ENCODE peak calls at places on chromosomes 5 and 9, in seven cellular contexts. J is esophagus squamous epithelium, Y is adrenal gland, B is cardiac muscle cell, G is breast epithelium, I is spleen, F is stomach. Q is an unnamed sample.

GRCh38 chr5:32598997-32599549 is 13.7 kb downstream of the SUB1 start:
- DNase-seq in J (no peak), Y (no peak), B (no peak), G (no peak), I (no peak), F (no peak), Q (no peak)

GRCh38 chr9:112754578-112754977 is 4.0 kb downstream of the SNX30 start:
- DNase-seq in J (no peak), Y (no peak), B (peak; percentile 71), G (no peak), I (no peak), F (no peak), Q (no peak)

GRCh38 chr9:26292943-26293342 is 599.7 kb downstream of the CAAP1 start:
- DNase-seq in J (no peak), Y (no peak), B (peak; percentile 39), G (no peak), I (no peak), F (no peak), Q (no peak)

GRCh38 chr5:24535646-24536045 is 109.1 kb downstream of the CDH10 start:
- DNase-seq in J (no peak), Y (no peak), B (no peak), G (no peak), I (no peak), F (no peak), Q (no peak)

GRCh38 chr5:104793031-104793430 is 1230.4 kb upstream of the NUDT12 start:
- DNase-seq in J (no peak), Y (no peak), B (peak; percentile 9), G (no peak), I (no peak), F (no peak), Q (no peak)

GRCh38 chr5:35194636-35195471 is 35.4 kb downstream of the PRLR start:
- DNase-seq in J (no peak), Y (no peak), B (no peak), G (no peak), I (no peak), F (no peak), Q (peak; percentile 15)

GRCh38 chr5:170120576-170120975 is 14.9 kb downstream of the FOXI1 start:
- DNase-seq in J (no peak), Y (no peak), B (peak; percentile 69), G (no peak), I (no peak), F (no peak), Q (no peak)

GRCh38 chr5:17411436-17411835 is 86.6 kb upstream of the TAF11L2 start:
- DNase-seq in J (no peak), Y (no peak), B (peak; percentile 58), G (no peak), I (no peak), F (no peak), Q (no peak)

GRCh38 chr9:110997847-110998246 is 40.4 kb downstream of the LPAR1 start:
- DNase-seq in J (no peak), Y (no peak), B (no peak), G (no peak), I (no peak), F (no peak), Q (no peak)

GRCh38 chr9:104899759-104900247 is 28.2 kb downstream of the ABCA1 start:
- DNase-seq in J (no peak), Y (no peak), B (no peak), G (no peak), I (no peak), F (no peak), Q (no peak)

GRCh38 chr5:98557921-98558320 is 215.5 kb upstream of the RGMB start:
- DNase-seq in J (no peak), Y (no peak), B (no peak), G (no peak), I (no peak), F (no peak), Q (no peak)

GRCh38 chr9:122580360-122580759 is 2.8 kb downstream of the OR1L8 start:
- DNase-seq in J (no peak), Y (no peak), B (peak; percentile 78), G (no peak), I (no peak), F (no peak), Q (no peak)

GRCh38 chr9:13786131-13786530 is 506.6 kb upstream of the MPDZ start:
- DNase-seq in J (no peak), Y (peak; percentile 62), B (peak; percentile 79), G (no peak), I (no peak), F (no peak), Q (peak; percentile 34)

GRCh38 chr5:6311568-6312501 is 66.5 kb downstream of the MED10 start:
- DNase-seq in J (no peak), Y (peak; percentile 64), B (no peak), G (no peak), I (no peak), F (no peak), Q (no peak)

GRCh38 chr5:17180957-17181723 is 36.3 kb upstream of the BASP1 start:
- DNase-seq in J (no peak), Y (no peak), B (peak; percentile 95), G (no peak), I (no peak), F (no peak), Q (no peak)

GRCh38 chr5:151480384-151480783 is 33.0 kb downstream of the SLC36A1 start:
- DNase-seq in J (no peak), Y (no peak), B (peak; percentile 51), G (no peak), I (no peak), F (no peak), Q (no peak)

GRCh38 chr9:86792136-86792535 is 155.2 kb downstream of the GAS1 start:
- DNase-seq in J (no peak), Y (no peak), B (no peak), G (no peak), I (no peak), F (no peak), Q (no peak)

GRCh38 chr5:23089316-23089715 is 236.2 kb upstream of the CDH12 start:
- DNase-seq in J (no peak), Y (no peak), B (no peak), G (no peak), I (no peak), F (no peak), Q (no peak)

GRCh38 chr5:124729687-124730359 is 16.6 kb downstream of the ZNF608 start:
- DNase-seq in J (no peak), Y (no peak), B (no peak), G (no peak), I (no peak), F (no peak), Q (no peak)

GRCh38 chr5:151005975-151006576 is 14.3 kb upstream of the GPX3 start:
- DNase-seq in J (no peak), Y (peak; percentile 91), B (peak; percentile 90), G (peak; percentile 76), I (no peak), F (peak; percentile 61), Q (peak; percentile 36)

GRCh38 chr9:84271004-84271886 is 69.3 kb downstream of the SLC28A3 start:
- DNase-seq in J (no peak), Y (peak; percentile 93), B (peak; percentile 82), G (no peak), I (peak; percentile 92), F (peak; percentile 36), Q (peak; percentile 77)

GRCh38 chr5:5234912-5235311 is 94.8 kb downstream of the ADAMTS16 start:
- DNase-seq in J (no peak), Y (no peak), B (no peak), G (no peak), I (no peak), F (no peak), Q (no peak)

GRCh38 chr9:109254317-109254716 is 66.5 kb downstream of the EPB41L4B start:
- DNase-seq in J (no peak), Y (peak; percentile 4), B (peak; percentile 78), G (no peak), I (no peak), F (no peak), Q (no peak)

GRCh38 chr9:75111019-75111622 is 22.8 kb downstream of the OSTF1 start:
- DNase-seq in J (no peak), Y (no peak), B (no peak), G (no peak), I (no peak), F (peak; percentile 39), Q (no peak)

GRCh38 chr5:39775458-39776365 is 350.9 kb upstream of the DAB2 start:
- DNase-seq in J (no peak), Y (no peak), B (peak; percentile 82), G (no peak), I (no peak), F (no peak), Q (no peak)

GRCh38 chr9:75699625-75700251 is 190.7 kb upstream of the PCSK5 start:
- DNase-seq in J (no peak), Y (no peak), B (no peak), G (no peak), I (no peak), F (no peak), Q (no peak)

GRCh38 chr9:75855509-75855908 is 35.0 kb upstream of the PCSK5 start:
- DNase-seq in J (no peak), Y (no peak), B (peak; percentile 20), G (no peak), I (no peak), F (no peak), Q (no peak)

GRCh38 chr9:98573749-98574278 is 134.9 kb downstream of the GABBR2 start:
- DNase-seq in J (no peak), Y (no peak), B (no peak), G (no peak), I (no peak), F (no peak), Q (no peak)

GRCh38 chr5:149618581-149619248 is 37.4 kb downstream of the ARHGEF37 start:
- DNase-seq in J (no peak), Y (peak; percentile 73), B (peak; percentile 78), G (no peak), I (no peak), F (no peak), Q (peak; percentile 41)

DNA sequence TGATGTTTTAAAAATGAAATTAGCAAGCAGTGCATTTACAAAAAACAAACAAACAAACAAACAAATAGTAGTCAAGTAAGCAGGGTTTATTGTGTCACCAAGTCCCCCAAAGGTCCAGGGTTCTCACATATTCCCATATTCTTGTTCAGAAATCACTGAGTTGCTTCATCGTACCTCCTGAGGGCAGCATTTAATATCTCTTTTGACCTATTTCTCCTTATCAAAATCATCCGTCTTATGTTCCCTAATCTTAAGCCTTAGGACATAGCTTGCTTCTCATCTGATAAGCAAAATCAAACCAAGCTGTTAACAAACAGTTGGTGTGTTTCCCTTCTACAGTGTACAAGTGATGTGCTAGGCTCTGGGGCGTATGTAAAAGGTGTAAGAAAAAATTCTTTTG is 109.5 kb upstream of the MAN2A1 start:
- DNase-seq in J (no peak), Y (no peak), B (no peak), G (no peak), I (no peak), F (no peak), Q (no peak)
- TF ChIP-seq CTCF in J (no peak), Y (no peak), B (no peak), G (no peak), I (no peak), F (no peak), Q (no peak)

GRCh38 chr5:140570058-140570457 is 5.4 kb downstream of the SLC35A4 start:
- DNase-seq in J (no peak), Y (peak; percentile 48), B (no peak), G (no peak), I (no peak), F (no peak), Q (no peak)
- H3K4me1 ChIP-seq in J (peaks cover 70% of the 10 kb centered on the region), Y (peaks cover 56% of the 10 kb centered on the region), B (peaks cover 6% of the 10 kb centered on the region), G (peaks cover 13% of the 10 kb centered on the region), I (peaks cover 65% of the 10 kb centered on the region), F (peaks cover 51% of the 10 kb centered on the region), Q (peaks cover 15% of the 10 kb centered on the region)

GRCh38 chr5:107147584-107147983 is 523.2 kb downstream of the EFNA5 start:
- DNase-seq in J (no peak), Y (no peak), B (no peak), G (no peak), I (no peak), F (no peak), Q (no peak)
- TF ChIP-seq CTCF in J (no peak), Y (no peak), B (no peak), G (no peak), I (no peak), F (no peak), Q (no peak)

GRCh38 chr9:134418354-134418753 is 92.1 kb downstream of the RXRA start:
- DNase-seq in J (no peak), Y (no peak), B (no peak), G (no peak), I (no peak), F (no peak), Q (no peak)
- H3K4me1 ChIP-seq in J (peaks cover 81% of the 10 kb centered on the region), Y (peaks cover 43% of the 10 kb centered on the region), B (no peaks in the 10 kb centered on the region), G (no peaks in the 10 kb centered on the region), I (peaks cover 54% of the 10 kb centered on the region), F (peaks cover 68% of the 10 kb centered on the region), Q (peaks cover 10% of the 10 kb centered on the region)